ENCODE peak calls at places on chromosomes 6 and 20, in four cellular contexts. J is AG09309, G is kidney, I is A549. P is an unnamed sample.

GRCh38 chr6:166815629-166816028 is 140.7 kb downstream of the RNASET2 start:
- DNase-seq in J (no peak), G (no peak), I (no peak), P (no peak)

GRCh38 chr6:88611721-88612120 is 351.7 kb downstream of the RNGTT start:
- DNase-seq in J (no peak), G (no peak), I (no peak), P (no peak)

GRCh38 chr20:47667086-47667485 is 118.2 kb downstream of the SULF2 start:
- DNase-seq in J (no peak), G (no peak), I (no peak), P (no peak)

GRCh38 chr20:51366155-51366886 is 176.2 kb downstream of the NFATC2 start:
- DNase-seq in J (peak), G (peak), I (peak), P (peak)

GRCh38 chr6:40545954-40546353 is 41.2 kb downstream of the LRFN2 start:
- DNase-seq in J (no peak), G (no peak), I (no peak), P (no peak)

GRCh38 chr20:61845276-61845675 is 220.4 kb downstream of the TAF4 start:
- DNase-seq in J (no peak), G (peak), I (no peak), P (no peak)

GRCh38 chr6:140020207-140020791 is 645.9 kb upstream of the CITED2 start:
- DNase-seq in J (no peak), G (no peak), I (no peak), P (no peak)

GRCh38 chr6:92906385-92906784 is 513.0 kb downstream of the EPHA7 start:
- DNase-seq in J (no peak), G (no peak), I (no peak), P (no peak)

GRCh38 chr6:165325609-165326008 is 16.2 kb upstream of the C6orf118 start:
- DNase-seq in J (no peak), G (no peak), I (no peak), P (no peak)

GRCh38 chr20:55269913-55270312 is 735.4 kb downstream of the CBLN4 start:
- DNase-seq in J (no peak), G (no peak), I (no peak), P (no peak)

GRCh38 chr6:107539409-107539808 is 49.5 kb downstream of the SOBP start:
- DNase-seq in J (peak), G (no peak), I (no peak), P (no peak)

GRCh38 chr6:72216222-72217106 is 330.1 kb downstream of the RIMS1 start:
- DNase-seq in J (no peak), G (no peak), I (no peak), P (no peak)

GRCh38 chr6:14276667-14277404 is 159.3 kb downstream of the CD83 start:
- DNase-seq in J (no peak), G (no peak), I (no peak), P (no peak)

P was measured in RWPE1.